ENCODE peak calls at places on chromosome 20, in four cellular contexts. One of them, this sample, is unnamed.

GRCh38 chr20:16066571-16066970 is 506.7 kb downstream of the KIF16B start:
- DNase-seq in WTC11: no peak
- DNase-seq in HepG2: no peak
- DNase-seq in K562: no peak
- DNase-seq in this sample: no peak

GRCh38 chr20:840858-841567 is 7.5 kb downstream of the FAM110A start:
- DNase-seq in WTC11: peak
- DNase-seq in HepG2: peak
- DNase-seq in K562: no peak
- DNase-seq in this sample: no peak

GRCh38 chr20:56014998-56015397 is 9.7 kb upstream of the CBLN4 start:
- DNase-seq in WTC11: no peak
- DNase-seq in HepG2: no peak
- DNase-seq in K562: no peak
- DNase-seq in this sample: no peak

GRCh38 chr20:35732644-35732982 is 9.4 kb downstream of the RBM39 start:
- DNase-seq in WTC11: no peak
- DNase-seq in HepG2: no peak
- DNase-seq in K562: no peak
- DNase-seq in this sample: no peak

GRCh38 chr20:51888186-51888790 is 86.0 kb upstream of the SALL4 start:
- DNase-seq in WTC11: no peak
- DNase-seq in HepG2: no peak
- DNase-seq in K562: no peak
- DNase-seq in this sample: no peak

GRCh38 chr20:48403362-48403761 is 424.4 kb downstream of the PREX1 start:
- DNase-seq in WTC11: no peak
- DNase-seq in HepG2: no peak
- DNase-seq in K562: no peak
- DNase-seq in this sample: no peak

GRCh38 chr20:63191400-63191799 is 24.5 kb downstream of the YTHDF1 start:
- DNase-seq in WTC11: no peak
- DNase-seq in HepG2: no peak
- DNase-seq in K562: no peak
- DNase-seq in this sample: no peak

GRCh38 chr20:45153147-45153546 is 21.6 kb upstream of the PI3 start:
- DNase-seq in WTC11: no peak
- DNase-seq in HepG2: no peak
- DNase-seq in K562: no peak
- DNase-seq in this sample: no peak

GRCh38 chr20:57716202-57716601 is 6.4 kb upstream of the PMEPA1 start:
- DNase-seq in WTC11: no peak
- DNase-seq in HepG2: no peak
- DNase-seq in K562: no peak
- DNase-seq in this sample: no peak

GRCh38 chr20:34578521-34579147 is 20.1 kb downstream of the MAP1LC3A start:
- DNase-seq in WTC11: no peak
- DNase-seq in HepG2: no peak
- DNase-seq in K562: no peak
- DNase-seq in this sample: no peak

GRCh38 chr20:58233881-58234528 is 5.6 kb upstream of the ANKRD60 start:
- DNase-seq in WTC11: peak
- DNase-seq in HepG2: peak
- DNase-seq in K562: peak
- DNase-seq in this sample: no peak

GRCh38 chr20:8755340-8756118 is 313.4 kb upstream of the PLCB4 start:
- DNase-seq in WTC11: no peak
- DNase-seq in HepG2: no peak
- DNase-seq in K562: no peak
- DNase-seq in this sample: no peak

GRCh38 chr20:47551240-47551639 is 49.6 kb downstream of the NCOA3 start:
- DNase-seq in WTC11: no peak
- DNase-seq in HepG2: peak
- DNase-seq in K562: no peak
- DNase-seq in this sample: no peak

GRCh38 chr20:49427751-49428518 is 54.5 kb downstream of the KCNB1 start:
- DNase-seq in WTC11: no peak
- DNase-seq in HepG2: no peak
- DNase-seq in K562: no peak
- DNase-seq in this sample: no peak

GRCh38 chr20:20341371-20341770 is 26.5 kb upstream of the INSM1 start:
- DNase-seq in WTC11: no peak
- DNase-seq in HepG2: no peak
- DNase-seq in K562: no peak
- DNase-seq in this sample: no peak

GRCh38 chr20:9038791-9039190 is 30.1 kb upstream of the PLCB4 start:
- DNase-seq in WTC11: no peak
- DNase-seq in HepG2: no peak
- DNase-seq in K562: no peak
- DNase-seq in this sample: no peak

GRCh38 chr20:2859330-2860121 is 13.8 kb upstream of the PTPRA start:
- DNase-seq in WTC11: no peak
- DNase-seq in HepG2: no peak
- DNase-seq in K562: no peak
- DNase-seq in this sample: no peak

GRCh38 chr20:21101453-21102251 is 4.5 kb downstream of the LINC00237 start:
- DNase-seq in WTC11: peak
- DNase-seq in HepG2: no peak
- DNase-seq in K562: no peak
- DNase-seq in this sample: no peak

GRCh38 chr20:25453035-25453810 is 45.8 kb downstream of the GINS1 start:
- DNase-seq in WTC11: no peak
- DNase-seq in HepG2: no peak
- DNase-seq in K562: no peak
- DNase-seq in this sample: no peak

GRCh38 chr20:22502731-22503191 is 81.6 kb downstream of the FOXA2 start:
- DNase-seq in WTC11: no peak
- DNase-seq in HepG2: peak
- DNase-seq in K562: no peak
- DNase-seq in this sample: no peak
- TF ChIP-seq CREM in WTC11: no peak
- TF ChIP-seq CREM in HepG2: no peak
- TF ChIP-seq CREM in K562: no peak
- TF ChIP-seq CREM in this sample: no peak

DNA sequence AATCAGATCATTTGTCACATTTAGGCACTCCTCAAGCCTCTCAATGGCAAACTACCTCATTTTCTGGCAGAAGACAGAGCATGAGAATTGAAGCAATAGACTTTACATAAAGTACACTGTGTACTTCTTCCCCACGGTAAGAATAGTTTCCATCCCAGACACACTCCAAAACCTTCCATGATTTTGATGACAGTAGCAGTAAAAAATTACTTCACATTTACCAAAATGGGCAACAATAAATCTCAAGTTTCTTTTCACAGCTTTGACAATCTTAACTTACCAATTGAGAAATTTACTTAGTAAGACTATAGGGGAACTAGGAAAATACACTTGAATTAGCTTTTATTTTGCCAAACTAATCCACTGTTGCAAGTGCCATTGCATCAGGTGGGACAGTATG is 353.8 kb downstream of the HAO1 start:
- DNase-seq in WTC11: no peak
- DNase-seq in HepG2: no peak
- DNase-seq in K562: no peak
- DNase-seq in this sample: no peak
- TF ChIP-seq CREM in WTC11: no peak
- TF ChIP-seq CREM in HepG2: no peak
- TF ChIP-seq CREM in K562: no peak
- TF ChIP-seq CREM in this sample: no peak

GRCh38 chr20:61054411-61054810 is 197.7 kb upstream of the CDH4 start:
- DNase-seq in WTC11: no peak
- DNase-seq in HepG2: no peak
- DNase-seq in K562: no peak
- DNase-seq in this sample: no peak
- TF ChIP-seq CREM in WTC11: no peak
- TF ChIP-seq CREM in HepG2: no peak
- TF ChIP-seq CREM in K562: no peak
- TF ChIP-seq CREM in this sample: no peak

GRCh38 chr20:38271609-38272120 is 11.1 kb upstream of the KIAA1755 start:
- DNase-seq in WTC11: no peak
- DNase-seq in HepG2: no peak
- DNase-seq in K562: no peak
- DNase-seq in this sample: no peak

GRCh38 chr20:38269715-38270114 is 9.2 kb upstream of the KIAA1755 start:
- DNase-seq in WTC11: no peak
- DNase-seq in HepG2: no peak
- DNase-seq in K562: no peak
- DNase-seq in this sample: no peak

GRCh38 chr20:38272398-38272797 is 11.9 kb upstream of the KIAA1755 start:
- DNase-seq in WTC11: no peak
- DNase-seq in HepG2: no peak
- DNase-seq in K562: no peak
- DNase-seq in this sample: no peak

GRCh38 chr20:38272961-38273360 is 12.4 kb upstream of the KIAA1755 start:
- DNase-seq in WTC11: no peak
- DNase-seq in HepG2: no peak
- DNase-seq in K562: no peak
- DNase-seq in this sample: no peak

GRCh38 chr20:38270869-38271608 is 10.5 kb upstream of the KIAA1755 start:
- DNase-seq in WTC11: no peak
- DNase-seq in HepG2: no peak
- DNase-seq in K562: no peak
- DNase-seq in this sample: no peak
- TF ChIP-seq CREM in WTC11: no peak
- TF ChIP-seq CREM in HepG2: no peak
- TF ChIP-seq CREM in K562: no peak
- TF ChIP-seq CREM in this sample: no peak

This sample was measured in GM12878.